ENCODE peak calls at places on chromosome 21, in nine cellular contexts. One of them, this sample, is unnamed.
A peak's percentile ranks its signal among the peaks of the same experiment; 100 is the strongest.

GRCh38 chr21:46115441-46116188 is 17.7 kb downstream of the COL6A2 start:
- DNase-seq in substantia nigra: no peak
- DNase-seq in AG20443: no peak
- DNase-seq in SW480: no peak
- DNase-seq in activated CD4-positive, alpha-beta T cell treated with anti-CD3 and anti-CD28 coated beads, Interleukin-2, amount 50 U/mL, for 1 hour: no peak
- DNase-seq in activated CD8-positive, alpha-beta memory T cell treated with anti-CD3 and anti-CD28 coated beads, Interleukin-2, amount 50 U/mL, for 4 hours: peak; percentile 13
- DNase-seq in NCI-H1436: no peak
- DNase-seq in neural progenitor cell: no peak
- DNase-seq in activated T-helper 1 cell treated with anti-CD3 and anti-CD28 coated beads, Interleukin-2, amount 50 U/mL, for 16 hours: no peak
- DNase-seq in this sample: peak; percentile 13

GRCh38 chr21:28333455-28334108 is 659.1 kb downstream of the LTN1 start:
- DNase-seq in substantia nigra: no peak
- DNase-seq in AG20443: peak; percentile 20
- DNase-seq in SW480: no peak
- DNase-seq in activated CD4-positive, alpha-beta T cell treated with anti-CD3 and anti-CD28 coated beads, Interleukin-2, amount 50 U/mL, for 1 hour: no peak
- DNase-seq in activated CD8-positive, alpha-beta memory T cell treated with anti-CD3 and anti-CD28 coated beads, Interleukin-2, amount 50 U/mL, for 4 hours: no peak
- DNase-seq in NCI-H1436: no peak
- DNase-seq in neural progenitor cell: no peak
- DNase-seq in activated T-helper 1 cell treated with anti-CD3 and anti-CD28 coated beads, Interleukin-2, amount 50 U/mL, for 16 hours: no peak
- DNase-seq in this sample: no peak

GRCh38 chr21:46100020-46100419 is 2.1 kb downstream of the COL6A2 start:
- DNase-seq in substantia nigra: no peak
- DNase-seq in AG20443: no peak
- DNase-seq in SW480: no peak
- DNase-seq in activated CD4-positive, alpha-beta T cell treated with anti-CD3 and anti-CD28 coated beads, Interleukin-2, amount 50 U/mL, for 1 hour: no peak
- DNase-seq in activated CD8-positive, alpha-beta memory T cell treated with anti-CD3 and anti-CD28 coated beads, Interleukin-2, amount 50 U/mL, for 4 hours: no peak
- DNase-seq in NCI-H1436: no peak
- DNase-seq in neural progenitor cell: no peak
- DNase-seq in activated T-helper 1 cell treated with anti-CD3 and anti-CD28 coated beads, Interleukin-2, amount 50 U/mL, for 16 hours: no peak
- DNase-seq in this sample: peak; percentile 21

GRCh38 chr21:44420416-44421205 is 34.7 kb upstream of the LRRC3 start:
- DNase-seq in substantia nigra: no peak
- DNase-seq in AG20443: no peak
- DNase-seq in SW480: no peak
- DNase-seq in activated CD4-positive, alpha-beta T cell treated with anti-CD3 and anti-CD28 coated beads, Interleukin-2, amount 50 U/mL, for 1 hour: no peak
- DNase-seq in activated CD8-positive, alpha-beta memory T cell treated with anti-CD3 and anti-CD28 coated beads, Interleukin-2, amount 50 U/mL, for 4 hours: peak; percentile 4
- DNase-seq in NCI-H1436: no peak
- DNase-seq in neural progenitor cell: no peak
- DNase-seq in activated T-helper 1 cell treated with anti-CD3 and anti-CD28 coated beads, Interleukin-2, amount 50 U/mL, for 16 hours: no peak
- DNase-seq in this sample: no peak

GRCh38 chr21:42859891-42860230 is 19.5 kb downstream of the WDR4 start:
- DNase-seq in substantia nigra: no peak
- DNase-seq in AG20443: no peak
- DNase-seq in SW480: no peak
- DNase-seq in activated CD4-positive, alpha-beta T cell treated with anti-CD3 and anti-CD28 coated beads, Interleukin-2, amount 50 U/mL, for 1 hour: no peak
- DNase-seq in activated CD8-positive, alpha-beta memory T cell treated with anti-CD3 and anti-CD28 coated beads, Interleukin-2, amount 50 U/mL, for 4 hours: no peak
- DNase-seq in NCI-H1436: no peak
- DNase-seq in neural progenitor cell: no peak
- DNase-seq in activated T-helper 1 cell treated with anti-CD3 and anti-CD28 coated beads, Interleukin-2, amount 50 U/mL, for 16 hours: no peak
- DNase-seq in this sample: no peak

GRCh38 chr21:15631342-15631741 is 98.4 kb upstream of the USP25 start:
- DNase-seq in substantia nigra: no peak
- DNase-seq in AG20443: peak; percentile 60
- DNase-seq in SW480: no peak
- DNase-seq in activated CD4-positive, alpha-beta T cell treated with anti-CD3 and anti-CD28 coated beads, Interleukin-2, amount 50 U/mL, for 1 hour: no peak
- DNase-seq in activated CD8-positive, alpha-beta memory T cell treated with anti-CD3 and anti-CD28 coated beads, Interleukin-2, amount 50 U/mL, for 4 hours: no peak
- DNase-seq in NCI-H1436: no peak
- DNase-seq in neural progenitor cell: no peak
- DNase-seq in activated T-helper 1 cell treated with anti-CD3 and anti-CD28 coated beads, Interleukin-2, amount 50 U/mL, for 16 hours: no peak
- DNase-seq in this sample: no peak

GRCh38 chr21:41197582-41197981 is 29.6 kb downstream of the BACE2 start:
- DNase-seq in substantia nigra: no peak
- DNase-seq in AG20443: no peak
- DNase-seq in SW480: no peak
- DNase-seq in activated CD4-positive, alpha-beta T cell treated with anti-CD3 and anti-CD28 coated beads, Interleukin-2, amount 50 U/mL, for 1 hour: no peak
- DNase-seq in activated CD8-positive, alpha-beta memory T cell treated with anti-CD3 and anti-CD28 coated beads, Interleukin-2, amount 50 U/mL, for 4 hours: no peak
- DNase-seq in NCI-H1436: no peak
- DNase-seq in neural progenitor cell: no peak
- DNase-seq in activated T-helper 1 cell treated with anti-CD3 and anti-CD28 coated beads, Interleukin-2, amount 50 U/mL, for 16 hours: no peak
- DNase-seq in this sample: no peak

GRCh38 chr21:39022901-39023693 is 160.2 kb downstream of the PSMG1 start:
- DNase-seq in substantia nigra: no peak
- DNase-seq in AG20443: no peak
- DNase-seq in SW480: peak; percentile 34
- DNase-seq in activated CD4-positive, alpha-beta T cell treated with anti-CD3 and anti-CD28 coated beads, Interleukin-2, amount 50 U/mL, for 1 hour: no peak
- DNase-seq in activated CD8-positive, alpha-beta memory T cell treated with anti-CD3 and anti-CD28 coated beads, Interleukin-2, amount 50 U/mL, for 4 hours: no peak
- DNase-seq in NCI-H1436: peak; percentile 77
- DNase-seq in neural progenitor cell: no peak
- DNase-seq in activated T-helper 1 cell treated with anti-CD3 and anti-CD28 coated beads, Interleukin-2, amount 50 U/mL, for 16 hours: no peak
- DNase-seq in this sample: peak; percentile 77

GRCh38 chr21:38269567-38269917 is 12.8 kb downstream of the KCNJ15 start:
- DNase-seq in substantia nigra: no peak
- DNase-seq in AG20443: no peak
- DNase-seq in SW480: no peak
- DNase-seq in activated CD4-positive, alpha-beta T cell treated with anti-CD3 and anti-CD28 coated beads, Interleukin-2, amount 50 U/mL, for 1 hour: no peak
- DNase-seq in activated CD8-positive, alpha-beta memory T cell treated with anti-CD3 and anti-CD28 coated beads, Interleukin-2, amount 50 U/mL, for 4 hours: no peak
- DNase-seq in NCI-H1436: no peak
- DNase-seq in neural progenitor cell: peak; percentile 37
- DNase-seq in activated T-helper 1 cell treated with anti-CD3 and anti-CD28 coated beads, Interleukin-2, amount 50 U/mL, for 16 hours: no peak
- DNase-seq in this sample: no peak

GRCh38 chr21:43619856-43620255 is 39.4 kb downstream of the HSF2BP start:
- DNase-seq in substantia nigra: no peak
- DNase-seq in AG20443: no peak
- DNase-seq in SW480: no peak
- DNase-seq in activated CD4-positive, alpha-beta T cell treated with anti-CD3 and anti-CD28 coated beads, Interleukin-2, amount 50 U/mL, for 1 hour: no peak
- DNase-seq in activated CD8-positive, alpha-beta memory T cell treated with anti-CD3 and anti-CD28 coated beads, Interleukin-2, amount 50 U/mL, for 4 hours: no peak
- DNase-seq in NCI-H1436: no peak
- DNase-seq in neural progenitor cell: peak; percentile 13
- DNase-seq in activated T-helper 1 cell treated with anti-CD3 and anti-CD28 coated beads, Interleukin-2, amount 50 U/mL, for 16 hours: no peak
- DNase-seq in this sample: no peak

GRCh38 chr21:31414601-31415000 is 70.5 kb upstream of the TIAM1 start:
- DNase-seq in substantia nigra: no peak
- DNase-seq in AG20443: no peak
- DNase-seq in SW480: no peak
- DNase-seq in activated CD4-positive, alpha-beta T cell treated with anti-CD3 and anti-CD28 coated beads, Interleukin-2, amount 50 U/mL, for 1 hour: no peak
- DNase-seq in activated CD8-positive, alpha-beta memory T cell treated with anti-CD3 and anti-CD28 coated beads, Interleukin-2, amount 50 U/mL, for 4 hours: no peak
- DNase-seq in NCI-H1436: no peak
- DNase-seq in neural progenitor cell: no peak
- DNase-seq in activated T-helper 1 cell treated with anti-CD3 and anti-CD28 coated beads, Interleukin-2, amount 50 U/mL, for 16 hours: no peak
- DNase-seq in this sample: no peak

This sample was measured in right cardiac atrium.